ENCODE peak calls at places on chromosome 21, in eight cellular contexts. K, X, U, R, O, P, B and D are unnamed samples.

GRCh38 chr21:22925032-22925431 is 1926.8 kb downstream of the NCAM2 start:
- DNase-seq in R (no peak), X (no peak), B (no peak), K (no peak), P (no peak), O (no peak), U (no peak), D (no peak)

GRCh38 chr21:45323487-45324380 is 36.0 kb upstream of the POFUT2 start:
- DNase-seq in X (peak; percentile 36), B (no peak), P (no peak), K (no peak), O (no peak), U (no peak), R (no peak), D (peak; percentile 56)

GRCh38 chr21:45543371-45543709 is 1.1 kb upstream of the SLC19A1 start:
- DNase-seq in O (no peak), X (peak; percentile 50), B (no peak), R (no peak), U (no peak), P (no peak), K (no peak), D (no peak)

GRCh38 chr21:45004481-45005263 is 64.8 kb downstream of the SLX9 start:
- DNase-seq in U (no peak), R (no peak), B (no peak), X (no peak), O (no peak), P (no peak), K (no peak), D (peak; percentile 59)

GRCh38 chr21:28423521-28423920 is 569.2 kb downstream of the LTN1 start:
- DNase-seq in O (no peak), X (no peak), P (no peak), K (no peak), B (no peak), U (no peak), R (no peak), D (no peak)

GRCh38 chr21:30168086-30168485 is 1.5 kb upstream of the CLDN17 start:
- DNase-seq in B (no peak), K (no peak), O (no peak), P (no peak), R (no peak), U (no peak), X (no peak), D (no peak)

GRCh38 chr21:38351176-38351959 is 94.6 kb downstream of the KCNJ15 start:
- DNase-seq in U (no peak), X (no peak), R (no peak), O (no peak), K (no peak), B (no peak), P (no peak), D (no peak)

GRCh38 chr21:45839274-45839673 is 142.3 kb upstream of the COL6A1 start:
- DNase-seq in R (no peak), P (no peak), O (no peak), K (no peak), X (no peak), U (no peak), B (no peak), D (no peak)

GRCh38 chr21:15852146-15852545 is 122.4 kb downstream of the USP25 start:
- DNase-seq in X (no peak), K (no peak), O (no peak), U (no peak), P (no peak), R (no peak), B (no peak), D (no peak)

GRCh38 chr21:40841524-40842196 is 5.3 kb downstream of the DSCAM start:
- DNase-seq in X (peak; percentile 60), U (peak; percentile 37), K (no peak), P (peak; percentile 98), B (no peak), O (peak; percentile 88), R (peak; percentile 2), D (peak; percentile 80)

GRCh38 chr21:15730484-15731242 is 881 bp downstream of the USP25 start:
- DNase-seq in K (peak; percentile 39), P (peak; percentile 41), B (peak; percentile 35), X (peak; percentile 62), U (peak; percentile 47), O (no peak), R (no peak), D (no peak)

DNA sequence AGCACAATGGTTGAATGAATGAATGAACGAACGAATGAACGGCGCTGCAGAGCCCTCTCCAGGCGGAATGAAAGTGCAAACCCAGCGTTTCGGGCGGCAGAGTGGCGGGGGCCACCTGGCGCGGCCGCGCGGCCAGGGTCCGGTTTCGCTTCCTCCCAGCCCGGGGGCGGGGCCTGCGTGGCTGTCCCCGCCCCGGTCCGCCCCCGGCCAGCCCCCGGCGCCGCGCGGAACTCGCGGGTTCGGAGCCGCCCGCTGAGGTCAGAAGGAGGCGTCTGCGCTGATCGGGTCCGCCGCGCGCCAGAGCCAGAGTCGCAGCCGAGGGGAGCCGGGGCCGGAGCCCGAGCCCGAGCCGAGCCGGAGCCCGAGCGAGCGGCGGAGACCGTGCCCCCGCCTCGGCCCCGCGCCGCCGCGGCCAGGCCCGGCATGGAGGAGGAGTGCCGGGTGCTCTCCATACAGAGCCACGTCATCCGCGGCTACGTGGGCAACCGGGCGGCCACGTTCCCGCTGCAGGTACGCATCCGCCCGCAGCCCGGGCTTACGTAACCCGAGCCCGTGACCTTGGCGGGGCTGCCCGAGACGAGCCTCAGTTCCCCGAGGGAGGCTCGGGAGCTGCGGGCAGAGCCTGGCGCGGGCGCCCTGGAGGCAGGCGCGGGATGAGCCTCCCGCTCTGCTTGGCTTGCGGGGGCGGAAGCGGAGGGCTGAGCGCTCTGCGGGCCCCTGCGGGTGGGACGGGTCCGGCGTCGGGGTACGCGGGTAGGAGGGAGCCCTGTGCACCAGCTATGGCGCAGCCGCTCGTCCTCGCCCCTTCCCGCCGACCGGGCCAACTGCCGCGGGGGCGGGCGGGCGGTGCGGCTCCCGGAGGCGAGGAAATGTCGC is at the start of gene PDXK:
- DNase-seq in R (no peak), B (peak; percentile 85), U (peak; percentile 83), P (peak; percentile 97), K (peak; percentile 91), X (peak; percentile 94), O (peak; percentile 92), D (peak; percentile 95)
- TF ChIP-seq CTCF in R (peak; percentile 6), B (no peak), U (no peak), P (peak; percentile 23), K (no peak), X (no peak), O (peak; percentile 3), D (no peak)

GRCh38 chr21:31500976-31501375 is 156.9 kb upstream of the TIAM1 start:
- DNase-seq in O (no peak), X (no peak), R (no peak), U (no peak), K (no peak), P (no peak), B (no peak), D (no peak)

GRCh38 chr21:31501921-31502320 is 157.6 kb upstream of the SOD1 start:
- DNase-seq in O (no peak), R (no peak), X (no peak), U (no peak), P (no peak), K (no peak), B (no peak), D (no peak)

GRCh38 chr21:31497939-31498338 is 153.9 kb upstream of the TIAM1 start:
- DNase-seq in P (no peak), O (no peak), U (no peak), X (no peak), B (no peak), K (no peak), R (no peak), D (no peak)

GRCh38 chr21:31500071-31500470 is 156.0 kb upstream of the TIAM1 start:
- DNase-seq in X (no peak), P (no peak), B (no peak), K (no peak), U (no peak), R (no peak), O (no peak), D (no peak)

DNA sequence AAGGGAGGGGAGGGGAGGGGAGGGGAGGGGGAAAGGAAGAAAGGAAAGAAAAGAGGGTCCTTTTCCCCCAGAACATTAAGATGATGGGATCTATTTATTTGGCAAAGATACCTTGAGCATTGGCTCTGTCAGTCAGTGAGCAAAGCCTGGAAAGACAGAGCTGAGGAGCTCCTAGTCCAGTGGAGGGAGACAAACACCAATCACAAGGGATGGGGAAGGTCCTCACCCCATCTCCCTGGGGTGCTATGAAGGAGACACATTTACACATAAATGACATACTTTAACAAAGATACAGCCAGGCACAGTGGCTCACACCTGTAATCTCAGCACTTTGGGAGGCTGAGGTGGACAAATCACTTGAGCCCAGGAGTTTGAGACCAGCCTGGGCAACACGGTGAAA is 154.9 kb upstream of the TIAM1 start:
- DNase-seq in K (no peak), B (no peak), R (no peak), U (no peak), X (no peak), O (no peak), P (no peak), D (no peak)
- H3K4me3 ChIP-seq in K (no peak overlapping the region), B (no peak overlapping the region), R (no peak overlapping the region), U (no peak overlapping the region), X (no peak overlapping the region), O (no peak overlapping the region), P (no peak overlapping the region), D (no peak overlapping the region)

DNA sequence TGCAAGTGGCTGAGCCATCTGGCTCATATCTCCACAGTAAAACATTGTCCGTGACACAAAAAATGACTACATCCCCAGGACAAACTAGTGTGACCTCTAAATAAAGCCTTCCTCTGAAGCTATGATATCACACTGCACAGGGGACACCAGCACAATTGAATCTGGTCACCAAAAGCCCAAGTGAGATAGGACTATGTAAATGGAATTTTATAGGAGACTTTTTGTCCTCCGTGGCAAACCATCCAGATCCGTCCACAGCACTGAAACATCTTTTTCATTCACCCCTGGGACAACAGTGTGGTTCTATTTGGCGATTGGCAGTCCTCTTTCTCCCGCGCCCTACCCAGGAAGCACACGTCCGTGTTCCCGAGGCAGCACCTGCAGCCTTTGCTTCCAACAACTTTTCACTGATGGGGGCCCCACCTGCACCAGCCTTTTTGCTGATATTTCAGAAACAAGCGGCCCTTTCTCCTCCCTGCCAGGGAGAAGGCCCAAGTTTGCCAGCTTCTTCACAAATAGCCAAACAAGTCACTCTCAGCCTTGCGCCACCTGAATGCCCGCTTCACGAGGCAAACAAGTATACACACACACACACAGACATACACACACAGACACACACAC is 47.4 kb downstream of the OLIG1 start:
- DNase-seq in R (no peak), X (no peak), K (no peak), U (no peak), P (no peak), O (no peak), B (no peak), D (no peak)
- H3K27me3 ChIP-seq in R (peaks cover 27% of the 10 kb centered on the region), X (no peaks in the 10 kb centered on the region), K (no peaks in the 10 kb centered on the region), U (no peaks in the 10 kb centered on the region), P (peaks cover 9% of the 10 kb centered on the region), O (no peaks in the 10 kb centered on the region), B (no peaks in the 10 kb centered on the region), D (peaks cover 27% of the 10 kb centered on the region)

DNA sequence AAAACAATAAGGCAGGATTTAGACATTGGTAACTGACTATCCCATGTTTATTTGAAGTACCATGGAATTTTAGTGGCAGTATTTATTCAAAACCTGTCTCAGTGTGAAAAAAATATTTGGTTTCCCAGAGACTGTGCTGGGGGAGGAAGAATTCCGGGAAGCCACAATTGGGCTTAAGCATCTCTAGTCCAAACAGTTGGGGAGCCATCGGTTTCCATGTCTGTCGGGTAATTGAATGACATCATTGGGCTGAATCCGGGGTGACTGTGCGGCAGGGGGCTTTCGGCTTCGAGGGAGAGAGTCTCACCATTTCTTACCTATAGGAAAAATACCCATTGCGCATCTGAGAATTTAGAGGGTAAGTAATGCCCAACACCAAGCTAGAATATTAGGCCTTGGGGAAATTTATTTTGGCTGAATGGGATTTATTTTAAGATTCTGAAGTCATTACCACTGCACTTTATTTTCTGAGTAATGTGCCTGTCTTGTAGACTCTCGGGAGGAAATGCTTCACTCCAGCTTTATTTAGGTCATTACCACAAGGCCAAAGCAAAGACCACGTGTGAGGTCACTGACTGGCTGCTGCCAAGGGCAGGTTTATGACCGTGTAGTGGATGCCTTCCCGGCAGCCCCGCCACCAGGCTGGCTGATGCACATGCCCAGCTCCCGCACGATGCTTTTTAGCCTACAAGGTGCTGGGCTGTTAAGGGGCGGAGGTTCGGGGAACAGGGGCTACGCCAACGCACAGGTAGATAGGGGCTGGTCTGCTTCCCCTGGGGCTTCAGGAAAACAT is 23.1 kb upstream of the UMODL1 start:
- DNase-seq in P (peak; percentile 60), B (no peak), K (no peak), U (no peak), R (peak; percentile 71), X (no peak), O (no peak), D (no peak)
- TF ChIP-seq CTCF in P (no peak), B (no peak), K (no peak), U (no peak), R (no peak), X (no peak), O (no peak), D (no peak)